ENCODE peak calls at places on chromosomes 7 and 10, in five cellular contexts. G, P, J, V and C are unnamed samples.

GRCh38 chr7:112205348-112206237 is 606 bp downstream of the DOCK4 start:
- DNase-seq in G (peak; percentile 26), P (peak; percentile 31), J (peak; percentile 33), V (peak; percentile 55), C (peak; percentile 49)

GRCh38 chr7:46123-46829 is 146.1 kb upstream of the FAM20C start:
- DNase-seq in G (no peak), P (no peak), J (no peak), V (no peak), C (no peak)

GRCh38 chr7:135164357-135165021 is 6.0 kb downstream of the CYREN start:
- DNase-seq in G (peak; percentile 7), P (no peak), J (no peak), V (peak; percentile 22), C (no peak)

GRCh38 chr10:103896225-103896624 is 21.8 kb downstream of the STN1 start:
- DNase-seq in G (no peak), P (no peak), J (no peak), V (no peak), C (no peak)

GRCh38 chr7:118477026-118477425 is 252.5 kb downstream of the ANKRD7 start:
- DNase-seq in G (no peak), P (no peak), J (no peak), V (no peak), C (no peak)

GRCh38 chr10:75428434-75429158 is 2.8 kb upstream of the LRMDA start:
- DNase-seq in G (no peak), P (no peak), J (no peak), V (peak; percentile 50), C (no peak)

GRCh38 chr10:119281581-119282071 is 74.3 kb downstream of the GRK5 start:
- DNase-seq in G (no peak), P (no peak), J (no peak), V (peak; percentile 58), C (no peak)

GRCh38 chr7:150791304-150791703 is 8.9 kb downstream of the TMEM176B start:
- DNase-seq in G (no peak), P (no peak), J (no peak), V (no peak), C (no peak)

GRCh38 chr7:116736927-116737715 is 65.1 kb downstream of the MET start:
- DNase-seq in G (no peak), P (no peak), J (no peak), V (no peak), C (no peak)

GRCh38 chr7:2114052-2114451 is 118.7 kb downstream of the MAD1L1 start:
- DNase-seq in G (no peak), P (no peak), J (no peak), V (peak; percentile 91), C (no peak)

GRCh38 chr7:141281311-141281710 is 207.4 kb downstream of the TMEM178B start:
- DNase-seq in G (no peak), P (no peak), J (no peak), V (no peak), C (no peak)

GRCh38 chr7:84249651-84250050 is 55.1 kb upstream of the SEMA3A start:
- DNase-seq in G (no peak), P (no peak), J (no peak), V (no peak), C (no peak)

GRCh38 chr7:93018666-93019065 is 99.1 kb downstream of the SAMD9 start:
- DNase-seq in G (no peak), P (no peak), J (no peak), V (no peak), C (no peak)

GRCh38 chr7:30184804-30185487 is 50.2 kb downstream of the MTURN start:
- DNase-seq in G (no peak), P (no peak), J (no peak), V (peak; percentile 91), C (no peak)

GRCh38 chr7:20206104-20206896 is 10.9 kb downstream of the MACC1 start:
- DNase-seq in G (no peak), P (no peak), J (no peak), V (no peak), C (no peak)

GRCh38 chr7:2278026-2278425 is 36.0 kb downstream of the NUDT1 start:
- DNase-seq in G (no peak), P (no peak), J (no peak), V (no peak), C (no peak)

GRCh38 chr7:3042861-3043489 is 692 bp downstream of the CARD11 start:
- DNase-seq in G (peak; percentile 79), P (peak; percentile 53), J (peak; percentile 62), V (no peak), C (peak; percentile 64)

GRCh38 chr7:85106719-85107118 is 80.1 kb downstream of the SEMA3D start:
- DNase-seq in G (no peak), P (no peak), J (no peak), V (no peak), C (no peak)

GRCh38 chr7:522071-522937 is 2.7 kb upstream of the PDGFA start:
- DNase-seq in G (peak; percentile 73), P (no peak), J (no peak), V (peak; percentile 65), C (peak; percentile 27)

GRCh38 chr10:11170993-11171416 is 153.3 kb downstream of the CELF2 start:
- DNase-seq in G (no peak), P (no peak), J (no peak), V (no peak), C (peak; percentile 66)

GRCh38 chr7:157481389-157481788 is 144.6 kb downstream of the DNAJB6 start:
- DNase-seq in G (no peak), P (no peak), J (no peak), V (no peak), C (no peak)

GRCh38 chr10:7408494-7409044 is 2.3 kb downstream of the SFMBT2 start:
- DNase-seq in G (peak; percentile 78), P (peak; percentile 27), J (peak; percentile 23), V (peak; percentile 9), C (peak; percentile 28)

GRCh38 chr10:35789996-35790395 is 147.9 kb upstream of the FZD8 start:
- DNase-seq in G (no peak), P (no peak), J (no peak), V (peak; percentile 85), C (no peak)

GRCh38 chr7:137564677-137565076 is 221.1 kb upstream of the PTN start:
- DNase-seq in G (no peak), P (no peak), J (no peak), V (no peak), C (no peak)

GRCh38 chr7:27185013-27185707 is at the start of gene HOXA11:
- DNase-seq in G (no peak), P (no peak), J (no peak), V (no peak), C (no peak)

GRCh38 chr7:103048833-103049232 is 25.8 kb downstream of the FBXL13 start:
- DNase-seq in G (no peak), P (no peak), J (no peak), V (peak; percentile 28), C (no peak)

GRCh38 chr7:155562106-155562505 is 15.7 kb upstream of the CNPY1 start:
- DNase-seq in G (no peak), P (no peak), J (no peak), V (no peak), C (no peak)

GRCh38 chr10:100969175-100970075 is at the start of gene SEMA4G:
- DNase-seq in G (peak; percentile 74), P (peak; percentile 29), J (peak; percentile 35), V (peak; percentile 20), C (peak; percentile 32)

GRCh38 chr10:96089670-96090462 is 40.2 kb upstream of the ZNF518A start:
- DNase-seq in G (peak; percentile 91), P (peak; percentile 82), J (peak; percentile 79), V (peak; percentile 95), C (peak; percentile 91)

GRCh38 chr10:87664276-87664687 is 4.6 kb downstream of the PAPSS2 start:
- DNase-seq in G (no peak), P (no peak), J (no peak), V (no peak), C (no peak)

GRCh38 chr10:124494050-124494807 is 32.6 kb downstream of the LHPP start:
- DNase-seq in G (peak; percentile 39), P (no peak), J (no peak), V (no peak), C (no peak)

GRCh38 chr7:102287465-102288146 is 938 bp downstream of the SH2B2 start:
- DNase-seq in G (no peak), P (no peak), J (no peak), V (peak; percentile 46), C (peak; percentile 18)

GRCh38 chr7:149321978-149322541 is 60.1 kb downstream of the ZNF783 start:
- DNase-seq in G (peak; percentile 33), P (no peak), J (no peak), V (peak; percentile 59), C (no peak)

GRCh38 chr7:96833701-96834453 is 124.2 kb upstream of the SEM1 start:
- DNase-seq in G (no peak), P (no peak), J (no peak), V (peak; percentile 12), C (no peak)

GRCh38 chr7:89695241-89695640 is 459.0 kb upstream of the STEAP1 start:
- DNase-seq in G (no peak), P (no peak), J (no peak), V (no peak), C (no peak)

GRCh38 chr10:2777946-2778345 is 289.4 kb upstream of the PFKP start:
- DNase-seq in G (no peak), P (no peak), J (no peak), V (no peak), C (no peak)